ENCODE peak calls at places on chromosome 2, in ten cellular contexts. L is ovary, A is sigmoid colon, P is transverse colon, C is A549, E is tibial nerve, F is esophagus muscularis mucosa, K is suprapubic skin, Z is K562, D is stomach. U is an unnamed sample.

GRCh38 chr2:46690825-46691224 is 211.5 kb downstream of the TMEM247 start:
- DNase-seq in Z (peak; percentile 29), E (no peak), K (no peak), D (no peak), P (no peak), C (peak; percentile 68), F (no peak), L (no peak), A (no peak), U (no peak)

GRCh38 chr2:102488063-102488462 is 15.0 kb downstream of the SLC9A4 start:
- DNase-seq in L (no peak), A (no peak), F (peak; percentile 75), K (no peak), P (peak; percentile 62), D (peak; percentile 58), E (no peak), Z (no peak), C (no peak), U (peak; percentile 43)

GRCh38 chr2:101732199-101732598 is 34.7 kb downstream of the MAP4K4 start:
- DNase-seq in P (no peak), A (no peak), L (no peak), K (no peak), E (no peak), Z (no peak), C (no peak), D (no peak), F (peak; percentile 62), U (no peak)

GRCh38 chr2:79294994-79295393 is 135.4 kb upstream of the REG3A start:
- DNase-seq in A (no peak), E (no peak), K (no peak), P (no peak), C (no peak), D (no peak), Z (no peak), L (no peak), F (no peak), U (no peak)

GRCh38 chr2:160876765-160877164 is 283.5 kb upstream of the TANK start:
- DNase-seq in P (no peak), A (no peak), L (no peak), K (no peak), Z (no peak), E (no peak), D (no peak), C (no peak), F (no peak), U (no peak)

GRCh38 chr2:157052685-157053224 is 204.8 kb upstream of the GALNT5 start:
- DNase-seq in E (no peak), C (peak; percentile 56), Z (no peak), P (no peak), F (no peak), L (no peak), D (no peak), A (no peak), K (no peak), U (no peak)

GRCh38 chr2:137999273-137999672 is 35.0 kb downstream of the HNMT start:
- DNase-seq in L (no peak), E (no peak), F (no peak), K (no peak), P (no peak), Z (no peak), A (no peak), C (no peak), D (no peak), U (no peak)

GRCh38 chr2:199261221-199261620 is 196.5 kb downstream of the SATB2 start:
- DNase-seq in P (no peak), F (no peak), L (no peak), C (peak; percentile 8), K (no peak), D (no peak), E (no peak), Z (no peak), A (no peak), U (no peak)

GRCh38 chr2:126600715-126601114 is 55.2 kb upstream of the GYPC start:
- DNase-seq in Z (no peak), F (no peak), A (no peak), K (no peak), E (no peak), L (no peak), P (no peak), D (no peak), C (no peak), U (no peak)

GRCh38 chr2:214019973-214020345 is 390.9 kb upstream of the VWC2L start:
- DNase-seq in E (no peak), L (no peak), P (no peak), K (no peak), F (no peak), Z (no peak), C (no peak), D (no peak), A (no peak), U (no peak)

GRCh38 chr2:1730047-1730937 is 14.0 kb downstream of the PXDN start:
- DNase-seq in P (peak; percentile 31), E (no peak), F (no peak), C (no peak), L (no peak), D (peak; percentile 25), A (peak; percentile 84), Z (no peak), K (peak; percentile 53), U (peak; percentile 60)

GRCh38 chr2:227592694-227593387 is 5.9 kb upstream of the SCYGR2 start:
- DNase-seq in F (no peak), K (no peak), A (no peak), P (no peak), C (no peak), D (no peak), Z (no peak), E (no peak), L (no peak), U (no peak)

GRCh38 chr2:177735318-177735803 is 337.2 kb downstream of the PDE11A start:
- DNase-seq in A (no peak), Z (peak; percentile 32), P (no peak), K (no peak), L (no peak), E (no peak), F (no peak), D (no peak), C (no peak), U (no peak)
- TF ChIP-seq CTCF in A (no peak), Z (no peak), P (no peak), K (no peak), L (no peak), E (no peak), F (no peak), D (no peak), C (no peak), U (no peak)

GRCh38 chr2:108560895-108561530 is 26.7 kb downstream of the LIMS1 start:
- DNase-seq in E (no peak), D (no peak), F (no peak), P (no peak), L (no peak), C (no peak), K (no peak), Z (no peak), A (no peak), U (no peak)

GRCh38 chr2:108565778-108566375 is 31.6 kb downstream of the LIMS1 start:
- DNase-seq in F (no peak), P (no peak), A (no peak), L (no peak), K (no peak), Z (no peak), C (no peak), E (no peak), D (no peak), U (no peak)

GRCh38 chr2:108562274-108562673 is 28.0 kb downstream of the LIMS1 start:
- DNase-seq in C (no peak), K (no peak), A (no peak), E (no peak), P (no peak), F (no peak), D (no peak), Z (no peak), L (no peak), U (no peak)

GRCh38 chr2:108560241-108560811 is 26.1 kb downstream of the LIMS1 start:
- DNase-seq in E (no peak), P (no peak), F (no peak), A (no peak), L (no peak), Z (no peak), D (no peak), C (no peak), K (no peak), U (no peak)

DNA sequence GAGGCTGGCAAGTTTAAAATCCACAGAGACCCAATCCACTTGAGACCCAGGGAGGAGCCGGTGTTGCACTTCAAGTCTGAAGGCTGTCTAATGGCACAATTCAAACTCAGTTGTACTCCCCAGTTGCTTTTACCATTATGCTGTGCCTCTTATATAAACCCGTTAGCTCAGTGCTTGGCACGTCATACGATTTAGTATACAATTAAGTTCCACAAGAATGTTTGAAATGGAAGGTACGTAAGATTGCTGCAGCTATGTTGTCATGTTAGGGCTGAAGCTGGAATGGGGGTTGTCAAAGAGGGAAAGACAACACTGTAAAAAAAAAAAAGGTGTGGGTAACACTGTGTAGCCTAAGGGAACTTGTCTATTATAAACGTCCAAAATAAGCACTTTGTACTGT is 30.2 kb downstream of the LIMS1 start:
- DNase-seq in F (no peak), P (no peak), Z (no peak), K (no peak), D (no peak), L (no peak), C (no peak), E (no peak), A (no peak), U (no peak)
- TF ChIP-seq EP300 in F (no peak), P (no peak), Z (no peak), K (no peak), D (no peak), L (no peak), C (no peak), E (no peak), A (no peak), U (no peak)

DNA sequence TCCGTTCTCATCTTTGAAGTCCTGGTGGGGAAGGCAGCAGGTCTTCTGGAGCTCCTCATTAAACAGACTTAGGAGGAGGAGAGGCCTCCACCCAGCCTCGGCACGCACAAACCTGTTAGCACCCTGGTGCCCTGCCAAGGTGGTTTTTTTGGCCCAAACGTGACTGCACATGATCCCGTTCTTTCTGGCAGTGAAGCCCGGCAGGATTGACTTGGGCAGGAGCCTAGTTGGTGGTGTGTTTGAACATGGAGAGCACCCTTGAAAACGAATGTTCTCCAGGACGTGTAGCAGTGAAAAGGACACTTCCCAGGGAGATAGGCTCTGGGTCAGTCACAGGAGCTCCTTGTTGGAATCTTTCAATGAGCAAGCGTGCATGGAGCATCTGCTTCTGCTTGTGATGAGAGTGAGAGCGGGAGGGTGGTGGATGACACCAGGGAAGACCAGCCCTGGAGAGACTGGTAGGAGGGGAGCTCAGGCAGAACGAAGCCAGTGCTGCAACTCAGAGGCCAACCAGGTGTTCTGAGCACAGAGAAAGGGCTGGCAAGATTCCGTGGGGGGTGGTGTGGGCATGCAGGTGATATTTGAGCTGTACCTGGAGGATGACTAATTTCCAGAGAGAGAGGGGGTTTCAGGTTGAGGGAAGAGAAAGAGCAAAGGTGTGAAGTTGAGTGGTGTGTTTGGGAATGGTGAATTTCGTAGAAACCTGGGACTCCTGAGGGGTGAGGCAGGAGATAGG is 73.8 kb downstream of the TANC1 start:
- DNase-seq in E (no peak), D (peak; percentile 69), F (no peak), K (no peak), A (no peak), C (no peak), L (no peak), P (no peak), Z (no peak), U (no peak)
- H3K27ac ChIP-seq in E (no peak overlapping the region), D (no peak overlapping the region), F (no peak overlapping the region), K (peak overlapping the region; percentile 78), A (no peak overlapping the region), C (no peak overlapping the region), L (no peak overlapping the region), P (no peak overlapping the region), Z (no peak overlapping the region), U (no peak overlapping the region)

GRCh38 chr2:119049968-119050657 is 108.1 kb downstream of the MARCO start:
- DNase-seq in Z (peak; percentile 31), C (no peak), P (no peak), E (no peak), F (peak; percentile 64), D (no peak), K (no peak), L (peak; percentile 23), A (no peak), U (peak; percentile 67)
- TF ChIP-seq CTCF in Z (peak; percentile 36), C (no peak), P (no peak), E (no peak), F (no peak), D (no peak), K (no peak), L (no peak), A (no peak), U (no peak)

U was measured in upper lobe of left lung.